ENCODE peak calls at places on chromosomes 1 and 21, in four cellular contexts. U is mammary epithelial cell, N is HCT116, T is neuronal stem cell. Q is an unnamed sample.

GRCh38 chr1:211601982-211602644 is 23.2 kb upstream of the SLC30A1 start:
- DNase-seq in U (no peak), N (no peak), T (no peak), Q (no peak)

GRCh38 chr1:19028110-19028509 is 71.6 kb upstream of the IFFO2 start:
- DNase-seq in U (no peak), N (no peak), T (no peak), Q (no peak)

GRCh38 chr1:46094454-46094853 is 38.0 kb downstream of the PIK3R3 start:
- DNase-seq in U (no peak), N (no peak), T (no peak), Q (no peak)

GRCh38 chr1:221813887-221814286 is 72.0 kb upstream of the DUSP10 start:
- DNase-seq in U (no peak), N (no peak), T (no peak), Q (no peak)

GRCh38 chr1:154405762-154406571 is 824 bp downstream of the IL6R start:
- DNase-seq in U (peak; percentile 79), N (no peak), T (peak; percentile 24), Q (peak; percentile 54)

GRCh38 chr1:8193840-8194406 is 124.0 kb upstream of the SLC45A1 start:
- DNase-seq in U (no peak), N (no peak), T (no peak), Q (no peak)

GRCh38 chr21:16608209-16608830 is 878.5 kb downstream of the USP25 start:
- DNase-seq in U (peak; percentile 22), N (no peak), T (no peak), Q (peak; percentile 6)

GRCh38 chr1:198876371-198876871 is 237.6 kb downstream of the PTPRC start:
- DNase-seq in U (no peak), N (no peak), T (peak; percentile 36), Q (no peak)

GRCh38 chr1:147625274-147625986 is 44.9 kb downstream of the ACP6 start:
- DNase-seq in U (no peak), N (no peak), T (no peak), Q (no peak)

GRCh38 chr1:33396188-33397124 is 34.4 kb downstream of the PHC2 start:
- DNase-seq in U (no peak), N (no peak), T (no peak), Q (no peak)

GRCh38 chr1:29425656-29426055 is 189.3 kb downstream of the PTPRU start:
- DNase-seq in U (no peak), N (no peak), T (no peak), Q (no peak)

GRCh38 chr1:202860744-202861419 is 28.1 kb downstream of the RABIF start:
- DNase-seq in U (peak; percentile 74), N (peak; percentile 38), T (peak; percentile 73), Q (peak; percentile 11)

GRCh38 chr1:47229031-47229831 is 2.8 kb downstream of the TAL1 start:
- DNase-seq in U (no peak), N (no peak), T (no peak), Q (no peak)

GRCh38 chr1:92662048-92662447 is 122.9 kb downstream of the EVI5 start:
- DNase-seq in U (no peak), N (no peak), T (no peak), Q (no peak)

GRCh38 chr1:8463144-8463927 is 145.4 kb downstream of the SLC45A1 start:
- DNase-seq in U (no peak), N (no peak), T (no peak), Q (peak; percentile 79)

GRCh38 chr1:7456683-7457082 is 314.4 kb upstream of the VAMP3 start:
- DNase-seq in U (no peak), N (no peak), T (no peak), Q (no peak)

DNA sequence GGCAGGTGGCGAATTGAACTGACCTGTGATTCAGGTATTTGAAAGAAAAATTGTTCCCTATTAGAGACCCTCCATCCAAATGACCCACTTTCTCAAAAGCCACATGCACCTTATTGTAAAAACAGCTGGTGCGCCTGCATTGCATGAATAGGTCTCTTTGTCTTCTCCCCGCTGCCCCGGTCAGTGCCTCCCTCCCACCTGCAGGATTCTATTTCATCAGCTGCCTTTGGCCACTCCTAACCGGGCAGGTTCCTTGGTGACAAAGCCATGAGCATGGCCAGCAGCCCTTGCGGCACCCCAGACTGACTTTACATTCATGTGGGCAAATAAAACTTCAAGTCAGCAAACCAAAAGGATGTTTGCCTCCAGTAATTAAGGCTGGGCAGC is 6.4 kb downstream of the TMPRSS3 start:
- DNase-seq in U (peak; percentile 19), N (no peak), T (peak; percentile 20), Q (no peak)
- H2AFZ ChIP-seq in U (peak overlapping the region; percentile 44), N (no peak overlapping the region), T (no peak overlapping the region), Q (no peak overlapping the region)

DNA sequence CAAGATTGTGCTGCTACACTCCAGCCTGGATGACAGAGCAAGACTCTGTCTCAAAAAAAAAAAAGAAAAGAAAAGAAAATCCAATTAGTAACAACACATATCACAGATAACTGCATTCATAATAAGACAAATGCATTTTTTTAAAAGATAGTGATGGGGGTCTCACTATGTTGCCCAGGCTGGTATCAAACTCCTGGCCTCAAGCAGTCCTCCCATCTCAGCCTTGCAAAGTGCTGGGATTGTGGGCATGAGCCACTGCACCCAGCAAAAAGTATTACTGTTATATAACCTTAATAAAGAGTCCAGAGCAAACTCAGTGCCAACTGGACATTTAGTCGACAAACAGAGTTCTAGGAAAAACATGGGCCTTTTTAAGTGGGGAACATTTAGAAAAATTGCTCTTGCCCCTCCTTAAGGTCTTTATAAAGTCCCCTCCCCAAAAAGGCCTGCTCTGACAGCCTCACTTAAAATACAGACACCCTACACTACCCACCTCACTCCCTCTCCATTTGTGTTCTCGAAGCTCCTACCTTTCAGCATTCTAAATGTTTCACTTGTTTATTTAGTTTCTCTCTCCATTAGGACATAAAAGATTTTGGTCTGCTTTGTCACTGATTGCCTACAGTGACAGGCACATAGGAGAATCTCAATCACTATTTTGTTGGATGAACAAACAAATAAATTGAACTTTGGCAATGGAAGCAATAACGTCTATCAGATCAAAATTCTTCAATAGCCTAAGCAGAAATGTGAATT is 7.5 kb downstream of the ABCB10 start:
- DNase-seq in U (no peak), N (no peak), T (no peak), Q (no peak)
- H3K27ac ChIP-seq in U (no peak overlapping the region), N (no peak overlapping the region), T (no peak overlapping the region), Q (no peak overlapping the region)

GRCh38 chr1:65267291-65268087 is 41.9 kb upstream of the DNAJC6 start:
- DNase-seq in U (no peak), N (no peak), T (no peak), Q (no peak)

GRCh38 chr1:65264197-65264929 is 45.0 kb upstream of the DNAJC6 start:
- DNase-seq in U (peak; percentile 70), N (no peak), T (no peak), Q (peak; percentile 54)

GRCh38 chr1:65266501-65266900 is 42.8 kb upstream of the DNAJC6 start:
- DNase-seq in U (no peak), N (no peak), T (no peak), Q (no peak)

GRCh38 chr1:65263286-65263685 is 46.1 kb upstream of the DNAJC6 start:
- DNase-seq in U (no peak), N (no peak), T (no peak), Q (no peak)

GRCh38 chr1:65265296-65266271 is 43.8 kb upstream of the DNAJC6 start:
- DNase-seq in U (peak; percentile 46), N (no peak), T (no peak), Q (peak; percentile 34)
- H3K4me3 ChIP-seq in U (peak overlapping the region; percentile 43), N (no peak overlapping the region), T (peak overlapping the region; percentile 37), Q (peak overlapping the region; percentile 34)

GRCh38 chr1:78651247-78651646 is 1.6 kb downstream of the IFI44 start:
- DNase-seq in U (no peak), N (no peak), T (no peak), Q (peak; percentile 41)
- H2AFZ ChIP-seq in U (no peak overlapping the region), N (no peak overlapping the region), T (no peak overlapping the region), Q (peak overlapping the region; percentile 40)

DNA sequence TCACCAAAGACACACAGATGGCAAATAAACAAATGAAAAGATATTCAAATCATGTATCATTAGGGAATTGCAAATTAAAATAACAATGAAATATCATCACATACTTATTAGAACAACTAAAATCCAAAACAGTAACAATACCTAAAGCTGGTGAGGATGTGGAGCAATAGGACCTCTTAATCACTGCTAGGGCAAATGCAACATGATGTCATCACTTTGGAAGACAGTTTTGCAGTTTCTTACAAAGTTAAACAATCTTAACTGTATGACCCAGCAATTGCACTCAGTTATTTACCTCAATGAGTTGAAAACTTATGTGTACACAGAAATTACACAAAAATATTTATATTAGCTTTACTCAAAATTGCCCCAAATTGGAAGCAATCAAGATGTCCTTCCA is 47.3 kb downstream of the SELENOF start:
- DNase-seq in U (peak; percentile 29), N (no peak), T (no peak), Q (peak; percentile 86)
- H3K27ac ChIP-seq in U (no peak overlapping the region), N (no peak overlapping the region), T (no peak overlapping the region), Q (no peak overlapping the region)

Q was measured in fibroblast of lung.